ENCODE peak calls at places on chromosomes 16 and 17, in seven cellular contexts. F is left ventricle myocardium inferior, C is upper lobe of right lung, E is transverse colon, Y is body of pancreas, V is uterus, R is AG09309. A is an unnamed sample.

GRCh38 chr16:11667824-11668589 is at the start of gene SNN:
- DNase-seq in C (peak; percentile 95), E (peak; percentile 90), F (peak; percentile 91), Y (peak; percentile 87), R (peak; percentile 7), V (peak; percentile 86), A (no peak)

GRCh38 chr17:34582185-34582900 is 3.0 kb downstream of the TMEM132E start:
- DNase-seq in V (no peak), R (no peak), C (peak; percentile 51), F (no peak), Y (no peak), E (no peak), A (no peak)

GRCh38 chr16:12750554-12750918 is 53.2 kb downstream of the CPPED1 start:
- DNase-seq in V (no peak), E (no peak), F (no peak), Y (no peak), C (no peak), R (no peak), A (no peak)

GRCh38 chr16:70693231-70693671 is 7.4 kb upstream of the MTSS2 start:
- DNase-seq in Y (no peak), F (peak; percentile 64), R (no peak), V (peak; percentile 85), C (no peak), E (no peak), A (peak; percentile 52)

GRCh38 chr17:33802349-33803272 is 452.5 kb upstream of the CCL2 start:
- DNase-seq in E (no peak), C (no peak), F (no peak), Y (no peak), R (no peak), V (no peak), A (no peak)

GRCh38 chr16:9647981-9648701 is 534.1 kb downstream of the GRIN2A start:
- DNase-seq in F (no peak), C (no peak), V (no peak), Y (peak; percentile 20), E (no peak), R (no peak), A (no peak)

GRCh38 chr17:39928868-39929651 is 1.5 kb downstream of the LRRC3C start:
- DNase-seq in R (peak; percentile 89), V (no peak), F (no peak), Y (no peak), E (no peak), C (no peak), A (peak; percentile 81)

GRCh38 chr17:38703742-38704644 is 1.1 kb upstream of the MLLT6 start:
- DNase-seq in E (peak; percentile 93), V (peak; percentile 80), Y (peak; percentile 91), F (peak; percentile 84), R (no peak), C (peak; percentile 96), A (no peak)

GRCh38 chr17:76527430-76528111 is 9.9 kb downstream of the CYGB start:
- DNase-seq in E (peak; percentile 77), C (peak; percentile 78), R (no peak), V (peak; percentile 86), Y (no peak), F (peak; percentile 73), A (no peak)

GRCh38 chr17:45052052-45052772 is 780 bp upstream of the DCAKD start:
- DNase-seq in E (peak; percentile 68), Y (peak; percentile 54), C (no peak), R (no peak), F (no peak), V (peak; percentile 62), A (no peak)

GRCh38 chr17:78313735-78314648 is 45.9 kb downstream of the SOCS3 start:
- DNase-seq in F (peak; percentile 80), Y (peak; percentile 82), V (peak; percentile 66), E (peak; percentile 92), R (no peak), C (peak; percentile 94), A (no peak)

GRCh38 chr17:57679356-57679755 is 65.7 kb downstream of the CCDC182 start:
- DNase-seq in F (no peak), R (no peak), C (no peak), V (no peak), E (no peak), Y (no peak), A (no peak)

GRCh38 chr16:17945080-17945601 is 391.4 kb downstream of the NPIPA8 start:
- DNase-seq in R (no peak), F (no peak), E (no peak), Y (no peak), C (no peak), V (no peak), A (no peak)

GRCh38 chr17:79188048-79188447 is 113.4 kb downstream of the ENGASE start:
- DNase-seq in Y (peak; percentile 38), F (no peak), R (no peak), E (no peak), C (no peak), V (no peak), A (no peak)

GRCh38 chr17:74116087-74116717 is 87.3 kb upstream of the RPL38 start:
- DNase-seq in E (no peak), R (no peak), C (peak; percentile 54), F (no peak), Y (no peak), V (no peak), A (no peak)

GRCh38 chr17:81391268-81391963 is 3.8 kb upstream of the BAHCC1 start:
- DNase-seq in R (no peak), Y (no peak), V (no peak), F (no peak), E (no peak), C (no peak), A (no peak)

GRCh38 chr17:81393684-81394376 is 1.4 kb upstream of the BAHCC1 start:
- DNase-seq in F (peak; percentile 100), Y (peak; percentile 100), E (peak; percentile 100), R (peak; percentile 97), V (peak; percentile 100), C (peak; percentile 100), A (peak; percentile 97)

GRCh38 chr17:81390436-81391214 is 4.6 kb upstream of the BAHCC1 start:
- DNase-seq in Y (no peak), C (no peak), V (no peak), E (no peak), R (no peak), F (no peak), A (no peak)

GRCh38 chr17:81392909-81393654 is 2.2 kb upstream of the BAHCC1 start:
- DNase-seq in C (no peak), Y (no peak), R (no peak), F (peak; percentile 48), V (no peak), E (no peak), A (no peak)

DNA sequence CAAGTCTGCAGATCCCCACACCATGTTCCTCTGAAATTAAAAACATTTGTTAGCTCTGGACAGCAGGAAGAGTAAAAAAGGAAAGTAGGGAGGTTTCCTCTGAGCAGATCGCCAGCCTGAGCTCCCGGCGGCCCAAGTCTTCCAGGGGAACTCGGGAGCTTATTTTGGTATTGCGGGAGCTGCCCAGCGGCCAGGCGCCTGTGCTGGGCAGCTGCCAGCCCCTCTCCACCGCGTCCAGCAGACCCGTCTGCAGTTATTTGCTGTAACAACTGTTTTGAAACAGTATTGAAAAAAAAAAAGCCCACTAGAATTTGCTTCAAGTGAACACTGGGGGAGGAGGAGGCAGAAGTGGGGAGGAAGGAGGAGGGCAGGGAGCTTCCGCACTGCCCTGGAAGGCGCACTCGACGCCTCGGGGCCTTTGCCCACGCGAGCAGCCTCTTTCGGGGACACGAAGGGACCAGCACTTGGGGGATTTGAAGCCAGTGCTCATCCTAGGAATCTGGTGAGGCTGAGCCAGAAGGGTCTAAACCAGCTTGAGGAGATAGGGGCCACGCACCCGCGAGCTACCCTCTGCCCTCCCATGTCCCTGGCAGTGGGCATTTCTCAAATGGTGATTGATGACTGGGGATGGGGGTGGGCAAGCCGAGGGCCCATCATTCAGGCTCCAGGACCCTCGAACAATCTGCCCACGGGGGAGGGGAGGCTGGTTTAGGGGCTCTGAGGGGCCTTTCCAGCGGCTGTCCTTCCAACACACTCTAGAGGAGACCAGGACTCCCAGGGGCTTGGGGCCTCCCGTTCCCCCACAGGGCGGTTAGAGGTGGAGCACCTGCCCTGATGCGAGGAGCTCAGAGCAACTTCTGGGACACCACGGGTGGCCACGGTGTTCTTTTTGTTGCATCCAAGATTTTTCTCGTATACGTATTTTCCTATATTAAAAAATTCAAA is 3.0 kb upstream of the BAHCC1 start:
- DNase-seq in R (no peak), C (peak; percentile 84), Y (no peak), F (peak; percentile 61), V (peak; percentile 73), E (peak; percentile 46), A (no peak)
- H3K4me3 ChIP-seq in R (peak overlapping the region; percentile 49), C (peak overlapping the region; percentile 74), Y (peak overlapping the region; percentile 40), F (peak overlapping the region; percentile 96), V (peak overlapping the region; percentile 63), E (peak overlapping the region; percentile 89), A (peak overlapping the region; percentile 54)

DNA sequence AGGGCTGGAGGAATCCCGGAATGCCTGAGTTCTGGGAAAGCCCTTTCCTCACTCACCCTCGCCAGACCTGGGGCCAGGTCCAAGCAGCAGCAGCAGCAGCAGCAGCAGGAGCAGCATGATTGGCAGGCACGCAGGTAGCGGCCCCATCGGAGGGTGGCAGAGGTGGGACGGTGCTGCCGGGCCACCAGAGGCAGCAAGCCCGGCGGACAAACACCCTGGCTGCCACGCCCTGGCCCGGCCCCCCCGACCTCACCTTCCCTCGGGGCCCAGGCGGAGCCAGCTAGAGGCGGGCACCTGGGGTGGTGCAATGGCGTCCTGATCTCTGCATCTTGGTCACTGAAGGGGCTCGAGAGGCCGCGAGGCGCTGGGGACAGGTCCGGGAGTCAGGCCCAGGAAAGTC is 122.4 kb downstream of the LAT start:
- DNase-seq in E (peak; percentile 75), F (no peak), Y (no peak), R (no peak), V (no peak), C (no peak), A (no peak)
- TF ChIP-seq CTCF in E (no peak), F (no peak), Y (no peak), R (no peak), V (no peak), C (no peak), A (no peak)

DNA sequence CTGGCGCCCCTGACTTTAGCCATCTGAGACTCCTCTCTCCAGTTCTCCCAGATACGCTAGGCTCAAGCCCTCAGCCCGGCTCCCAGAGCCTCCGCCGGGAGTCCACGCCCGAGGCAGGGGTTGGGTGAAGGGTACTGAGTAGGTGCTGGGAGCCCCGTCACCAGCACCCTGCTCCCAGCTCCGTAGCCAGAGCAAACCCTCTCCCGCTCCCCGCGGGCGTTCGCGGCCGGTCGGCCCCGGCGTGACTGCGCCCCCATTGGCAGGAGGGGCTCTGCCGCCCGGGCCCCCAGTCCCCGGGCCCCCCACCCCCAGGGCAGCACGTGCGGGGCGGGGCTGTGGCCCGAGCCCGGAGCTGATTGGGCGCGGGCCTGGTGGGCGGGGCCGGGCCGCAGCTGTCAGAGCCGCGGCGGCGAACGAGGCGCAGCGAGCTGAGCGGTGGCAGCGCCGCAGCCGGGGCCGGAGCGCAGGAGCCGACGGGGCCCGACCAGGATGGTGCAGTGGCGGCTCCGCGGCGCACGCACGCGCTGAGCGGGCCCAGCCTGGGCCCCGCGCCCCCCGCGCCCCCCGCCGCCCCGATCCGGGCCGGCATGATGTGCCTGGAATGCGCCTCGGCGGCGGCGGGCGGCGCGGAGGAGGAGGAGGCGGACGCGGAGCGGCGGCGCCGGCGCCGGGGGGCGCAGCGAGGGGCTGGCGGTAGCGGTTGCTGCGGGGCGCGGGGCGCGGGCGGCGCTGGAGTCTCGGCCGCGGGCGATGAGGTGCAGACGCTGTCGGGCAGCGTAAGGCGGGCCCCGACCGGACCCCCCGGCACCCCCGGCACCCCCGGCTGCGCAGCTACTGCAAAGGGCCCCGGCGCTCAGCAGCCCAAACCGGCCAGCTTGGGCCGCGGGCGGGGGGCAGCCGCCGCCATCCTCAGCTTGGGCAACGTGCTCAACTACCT is at the start of gene SPNS2:
- DNase-seq in F (peak; percentile 75), V (no peak), R (no peak), Y (peak; percentile 67), E (peak; percentile 68), C (peak; percentile 86), A (no peak)
- H3K4me3 ChIP-seq in F (peak within 1 kb of the TSS; percentile 70), V (peak within 1 kb of the TSS; percentile 22), R (no peak within 1 kb of the TSS), Y (no peak within 1 kb of the TSS), E (peak within 1 kb of the TSS; percentile 11), C (peak within 1 kb of the TSS; percentile 55), A (peak within 1 kb of the TSS; percentile 91)

GRCh38 chr16:22120440-22120839 is 28.1 kb downstream of the VWA3A start:
- DNase-seq in Y (no peak), R (no peak), V (no peak), E (no peak), F (no peak), C (no peak), A (no peak)
- TF ChIP-seq CTCF in Y (no peak), R (no peak), V (no peak), E (no peak), F (no peak), C (no peak), A (no peak)